ENCODE peak calls at places on chromosomes 13 and 19, in nine cellular contexts. H, Z, Y, P, E, V, S, K and B are unnamed samples.

GRCh38 chr13:96958286-96958891 is 35.9 kb downstream of the OXGR1 start:
- DNase-seq in H (no peak), Z (peak; percentile 2), Y (no peak), P (no peak), E (peak; percentile 22), V (peak; percentile 33), S (peak; percentile 59), K (no peak), B (peak; percentile 40)

GRCh38 chr13:59531571-59532091 is 632.1 kb downstream of the DIAPH3 start:
- DNase-seq in H (no peak), Z (no peak), Y (no peak), P (peak; percentile 67), E (peak; percentile 31), V (no peak), S (peak; percentile 67), K (peak; percentile 32), B (no peak)

GRCh38 chr13:111484129-111484925 is 163.9 kb downstream of the TEX29 start:
- DNase-seq in H (no peak), Z (no peak), Y (no peak), P (no peak), E (no peak), V (no peak), S (no peak), K (no peak), B (peak; percentile 64)

GRCh38 chr19:33734913-33735312 is 61.8 kb upstream of the KCTD15 start:
- DNase-seq in H (no peak), Z (no peak), Y (no peak), P (no peak), E (no peak), V (no peak), S (no peak), K (no peak), B (no peak)

GRCh38 chr13:38951525-38952313 is 38.9 kb downstream of the STOML3 start:
- DNase-seq in H (no peak), Z (no peak), Y (no peak), P (no peak), E (no peak), V (no peak), S (no peak), K (no peak), B (no peak)

GRCh38 chr19:14325863-14326262 is 55.4 kb upstream of the ADGRE5 start:
- DNase-seq in H (no peak), Z (no peak), Y (no peak), P (no peak), E (no peak), V (no peak), S (no peak), K (no peak), B (no peak)

GRCh38 chr13:106814389-106814903 is 246.5 kb upstream of the ARGLU1 start:
- DNase-seq in H (no peak), Z (no peak), Y (no peak), P (no peak), E (no peak), V (no peak), S (no peak), K (no peak), B (no peak)

GRCh38 chr13:109749365-109749764 is 37.0 kb downstream of the IRS2 start:
- DNase-seq in H (no peak), Z (no peak), Y (no peak), P (no peak), E (no peak), V (no peak), S (no peak), K (no peak), B (no peak)

GRCh38 chr19:38975214-38975860 is at the start of gene FBXO17:
- DNase-seq in H (no peak), Z (no peak), Y (peak; percentile 80), P (peak; percentile 65), E (peak; percentile 56), V (peak; percentile 50), S (peak; percentile 88), K (no peak), B (peak; percentile 79)

GRCh38 chr13:52411629-52412028 is 5.7 kb upstream of the THSD1 start:
- DNase-seq in H (no peak), Z (no peak), Y (no peak), P (no peak), E (peak; percentile 72), V (no peak), S (peak; percentile 76), K (no peak), B (no peak)

GRCh38 chr19:18425515-18426415 is 6.6 kb downstream of the SSBP4 start:
- DNase-seq in H (no peak), Z (no peak), Y (no peak), P (peak; percentile 73), E (peak; percentile 66), V (no peak), S (peak; percentile 93), K (no peak), B (no peak)

GRCh38 chr13:109401891-109402290 is 384.5 kb downstream of the IRS2 start:
- DNase-seq in H (no peak), Z (no peak), Y (no peak), P (no peak), E (no peak), V (no peak), S (peak; percentile 10), K (no peak), B (no peak)

GRCh38 chr19:9828551-9829063 is 889 bp downstream of the UBL5 start:
- DNase-seq in H (no peak), Z (no peak), Y (no peak), P (no peak), E (no peak), V (no peak), S (peak; percentile 25), K (no peak), B (no peak)

GRCh38 chr13:53783466-53783865 is 754.9 kb downstream of the OLFM4 start:
- DNase-seq in H (no peak), Z (no peak), Y (peak; percentile 38), P (no peak), E (no peak), V (no peak), S (no peak), K (no peak), B (peak; percentile 63)

GRCh38 chr13:33017410-33017929 is 1.2 kb downstream of the KL start:
- DNase-seq in H (no peak), Z (peak; percentile 36), Y (peak; percentile 52), P (peak; percentile 40), E (no peak), V (no peak), S (peak; percentile 38), K (no peak), B (no peak)

GRCh38 chr19:18167975-18168645 is 5.5 kb upstream of the IFI30 start:
- DNase-seq in H (no peak), Z (peak; percentile 89), Y (no peak), P (no peak), E (no peak), V (no peak), S (peak; percentile 62), K (peak; percentile 21), B (peak; percentile 56)

GRCh38 chr13:97142452-97142851 is 79.7 kb upstream of the MBNL2 start:
- DNase-seq in H (no peak), Z (no peak), Y (no peak), P (peak; percentile 27), E (no peak), V (no peak), S (peak; percentile 63), K (no peak), B (no peak)

GRCh38 chr13:111555268-111555633 is 234.8 kb downstream of the TEX29 start:
- DNase-seq in H (no peak), Z (no peak), Y (no peak), P (no peak), E (no peak), V (no peak), S (no peak), K (no peak), B (no peak)

GRCh38 chr13:102863590-102863989 is 17.8 kb downstream of the ERCC5 start:
- DNase-seq in H (no peak), Z (no peak), Y (no peak), P (peak; percentile 55), E (no peak), V (no peak), S (no peak), K (no peak), B (no peak)

GRCh38 chr13:46964789-46965527 is 68.1 kb upstream of the HTR2A start:
- DNase-seq in H (no peak), Z (no peak), Y (no peak), P (no peak), E (peak; percentile 77), V (no peak), S (peak; percentile 90), K (no peak), B (no peak)

GRCh38 chr13:97298816-97299215 is 76.7 kb downstream of the MBNL2 start:
- DNase-seq in H (no peak), Z (no peak), Y (no peak), P (no peak), E (no peak), V (no peak), S (peak; percentile 63), K (no peak), B (no peak)

GRCh38 chr13:33582121-33582520 is 235.8 kb upstream of the RFC3 start:
- DNase-seq in H (no peak), Z (no peak), Y (no peak), P (no peak), E (peak; percentile 16), V (no peak), S (peak; percentile 4), K (no peak), B (no peak)

GRCh38 chr19:23509686-23510450 is 114.6 kb upstream of the ZNF91 start:
- DNase-seq in H (no peak), Z (no peak), Y (no peak), P (no peak), E (no peak), V (no peak), S (no peak), K (no peak), B (no peak)